ENCODE peak calls at places on chromosomes 16 and 17, in nine cellular contexts. One of them, this sample, is unnamed.

GRCh38 chr16:67110136-67110847 is 551 bp downstream of the PHAF1 start:
- DNase-seq in OCI-LY7: peak
- DNase-seq in hepatic stellate cell: no peak
- DNase-seq in foreskin fibroblast: no peak
- DNase-seq in GM12865: no peak
- DNase-seq in mammary epithelial cell: no peak
- DNase-seq in H9: no peak
- DNase-seq in GM13976: no peak
- DNase-seq in body of pancreas: peak
- DNase-seq in this sample: peak

GRCh38 chr17:61570118-61570517 is 20.9 kb downstream of the NACA2 start:
- DNase-seq in mammary epithelial cell: no peak
- DNase-seq in H9: no peak
- DNase-seq in GM12865: peak
- DNase-seq in hepatic stellate cell: no peak
- DNase-seq in foreskin fibroblast: no peak
- DNase-seq in OCI-LY7: peak
- DNase-seq in body of pancreas: no peak
- DNase-seq in GM13976: no peak
- DNase-seq in this sample: no peak

GRCh38 chr17:22278302-22279275 is 586.3 kb downstream of the KCNJ18 start:
- DNase-seq in H9: peak
- DNase-seq in GM13976: no peak
- DNase-seq in foreskin fibroblast: no peak
- DNase-seq in OCI-LY7: no peak
- DNase-seq in GM12865: no peak
- DNase-seq in hepatic stellate cell: no peak
- DNase-seq in body of pancreas: no peak
- DNase-seq in mammary epithelial cell: no peak
- DNase-seq in this sample: no peak

GRCh38 chr17:81694810-81695209 is 8.4 kb upstream of the MRPL12 start:
- DNase-seq in GM13976: no peak
- DNase-seq in hepatic stellate cell: no peak
- DNase-seq in mammary epithelial cell: no peak
- DNase-seq in GM12865: no peak
- DNase-seq in foreskin fibroblast: no peak
- DNase-seq in body of pancreas: no peak
- DNase-seq in OCI-LY7: no peak
- DNase-seq in H9: no peak
- DNase-seq in this sample: no peak

GRCh38 chr17:8360260-8360659 is 16.2 kb downstream of the KRABD2 start:
- DNase-seq in foreskin fibroblast: no peak
- DNase-seq in GM13976: no peak
- DNase-seq in H9: no peak
- DNase-seq in OCI-LY7: no peak
- DNase-seq in GM12865: no peak
- DNase-seq in body of pancreas: no peak
- DNase-seq in mammary epithelial cell: no peak
- DNase-seq in hepatic stellate cell: no peak
- DNase-seq in this sample: no peak

GRCh38 chr17:55672585-55673501 is 49.8 kb downstream of the TMEM100 start:
- DNase-seq in foreskin fibroblast: peak
- DNase-seq in GM12865: no peak
- DNase-seq in GM13976: no peak
- DNase-seq in OCI-LY7: no peak
- DNase-seq in body of pancreas: no peak
- DNase-seq in hepatic stellate cell: no peak
- DNase-seq in H9: no peak
- DNase-seq in mammary epithelial cell: no peak
- DNase-seq in this sample: no peak

GRCh38 chr16:2149630-2150417 is 1.4 kb downstream of the RAB26 start:
- DNase-seq in GM12865: peak
- DNase-seq in GM13976: no peak
- DNase-seq in hepatic stellate cell: no peak
- DNase-seq in foreskin fibroblast: no peak
- DNase-seq in mammary epithelial cell: no peak
- DNase-seq in OCI-LY7: peak
- DNase-seq in H9: peak
- DNase-seq in body of pancreas: peak
- DNase-seq in this sample: peak

GRCh38 chr17:12567077-12568053 is 98.3 kb upstream of the MYOCD start:
- DNase-seq in foreskin fibroblast: no peak
- DNase-seq in OCI-LY7: no peak
- DNase-seq in body of pancreas: no peak
- DNase-seq in GM13976: no peak
- DNase-seq in GM12865: no peak
- DNase-seq in H9: no peak
- DNase-seq in mammary epithelial cell: no peak
- DNase-seq in hepatic stellate cell: no peak
- DNase-seq in this sample: no peak

GRCh38 chr16:47979783-47980182 is 176.0 kb downstream of the ABCC12 start:
- DNase-seq in GM13976: no peak
- DNase-seq in H9: no peak
- DNase-seq in hepatic stellate cell: no peak
- DNase-seq in foreskin fibroblast: no peak
- DNase-seq in mammary epithelial cell: no peak
- DNase-seq in body of pancreas: no peak
- DNase-seq in GM12865: no peak
- DNase-seq in OCI-LY7: no peak
- DNase-seq in this sample: no peak

GRCh38 chr16:48133455-48134226 is 22.2 kb downstream of the ABCC12 start:
- DNase-seq in hepatic stellate cell: no peak
- DNase-seq in foreskin fibroblast: no peak
- DNase-seq in H9: no peak
- DNase-seq in OCI-LY7: no peak
- DNase-seq in body of pancreas: peak
- DNase-seq in GM12865: no peak
- DNase-seq in mammary epithelial cell: no peak
- DNase-seq in GM13976: no peak
- DNase-seq in this sample: no peak

GRCh38 chr17:40922239-40922638 is 15.2 kb downstream of the KRT23 start:
- DNase-seq in GM12865: no peak
- DNase-seq in hepatic stellate cell: peak
- DNase-seq in OCI-LY7: no peak
- DNase-seq in mammary epithelial cell: peak
- DNase-seq in H9: no peak
- DNase-seq in GM13976: no peak
- DNase-seq in foreskin fibroblast: peak
- DNase-seq in body of pancreas: peak
- DNase-seq in this sample: no peak

GRCh38 chr17:10261098-10261497 is 62.7 kb upstream of the GAS7 start:
- DNase-seq in GM12865: no peak
- DNase-seq in foreskin fibroblast: no peak
- DNase-seq in GM13976: no peak
- DNase-seq in H9: no peak
- DNase-seq in body of pancreas: no peak
- DNase-seq in OCI-LY7: no peak
- DNase-seq in hepatic stellate cell: no peak
- DNase-seq in mammary epithelial cell: no peak
- DNase-seq in this sample: peak

GRCh38 chr17:8859029-8859803 is 8.3 kb downstream of the PIK3R6 start:
- DNase-seq in hepatic stellate cell: no peak
- DNase-seq in GM13976: no peak
- DNase-seq in GM12865: peak
- DNase-seq in mammary epithelial cell: peak
- DNase-seq in body of pancreas: no peak
- DNase-seq in foreskin fibroblast: peak
- DNase-seq in OCI-LY7: no peak
- DNase-seq in H9: peak
- DNase-seq in this sample: no peak

GRCh38 chr16:89971495-89972243 is 23.1 kb downstream of the DEF8 start:
- DNase-seq in GM12865: peak
- DNase-seq in H9: no peak
- DNase-seq in mammary epithelial cell: no peak
- DNase-seq in GM13976: no peak
- DNase-seq in OCI-LY7: no peak
- DNase-seq in foreskin fibroblast: peak
- DNase-seq in body of pancreas: peak
- DNase-seq in hepatic stellate cell: no peak
- DNase-seq in this sample: no peak

GRCh38 chr17:2595736-2596135 is 2.3 kb downstream of the PAFAH1B1 start:
- DNase-seq in GM13976: no peak
- DNase-seq in H9: no peak
- DNase-seq in hepatic stellate cell: no peak
- DNase-seq in GM12865: peak
- DNase-seq in OCI-LY7: peak
- DNase-seq in body of pancreas: no peak
- DNase-seq in foreskin fibroblast: no peak
- DNase-seq in mammary epithelial cell: no peak
- DNase-seq in this sample: no peak